ENCODE peak calls at places on chromosomes 6 and 20, in nine cellular contexts. One of them, this sample, is unnamed.

GRCh38 chr20:37378785-37379598 is 33.1 kb downstream of the SRC start:
- DNase-seq in fibroblast of villous mesenchyme: peak; percentile 10
- DNase-seq in cardiac fibroblast: peak; percentile 57
- DNase-seq in IMR-90: peak; percentile 67
- DNase-seq in cardiac muscle cell: peak; percentile 51
- DNase-seq in PC-9: peak; percentile 72
- DNase-seq in hepatocyte: no peak
- DNase-seq in astrocyte of the spinal cord: peak; percentile 38
- DNase-seq in heart left ventricle: no peak
- DNase-seq in this sample: no peak

GRCh38 chr6:10746915-10747250 is 722 bp upstream of the TMEM14B start:
- DNase-seq in fibroblast of villous mesenchyme: no peak
- DNase-seq in cardiac fibroblast: no peak
- DNase-seq in IMR-90: no peak
- DNase-seq in cardiac muscle cell: no peak
- DNase-seq in PC-9: no peak
- DNase-seq in hepatocyte: no peak
- DNase-seq in astrocyte of the spinal cord: no peak
- DNase-seq in heart left ventricle: no peak
- DNase-seq in this sample: no peak

GRCh38 chr6:146361367-146361924 is 182.2 kb upstream of the RAB32 start:
- DNase-seq in fibroblast of villous mesenchyme: no peak
- DNase-seq in cardiac fibroblast: peak; percentile 60
- DNase-seq in IMR-90: no peak
- DNase-seq in cardiac muscle cell: peak; percentile 63
- DNase-seq in PC-9: no peak
- DNase-seq in hepatocyte: no peak
- DNase-seq in astrocyte of the spinal cord: peak; percentile 46
- DNase-seq in heart left ventricle: peak; percentile 42
- DNase-seq in this sample: no peak

GRCh38 chr20:8867346-8867745 is 201.5 kb upstream of the PLCB4 start:
- DNase-seq in fibroblast of villous mesenchyme: no peak
- DNase-seq in cardiac fibroblast: no peak
- DNase-seq in IMR-90: no peak
- DNase-seq in cardiac muscle cell: no peak
- DNase-seq in PC-9: no peak
- DNase-seq in hepatocyte: no peak
- DNase-seq in astrocyte of the spinal cord: no peak
- DNase-seq in heart left ventricle: no peak
- DNase-seq in this sample: no peak

GRCh38 chr6:95203153-95203754 is 374.1 kb upstream of the MANEA start:
- DNase-seq in fibroblast of villous mesenchyme: peak; percentile 5
- DNase-seq in cardiac fibroblast: peak; percentile 31
- DNase-seq in IMR-90: peak; percentile 45
- DNase-seq in cardiac muscle cell: peak; percentile 55
- DNase-seq in PC-9: peak; percentile 4
- DNase-seq in hepatocyte: peak; percentile 71
- DNase-seq in astrocyte of the spinal cord: peak; percentile 38
- DNase-seq in heart left ventricle: no peak
- DNase-seq in this sample: peak; percentile 11

GRCh38 chr6:65191412-65191811 is 515.6 kb downstream of the EYS start:
- DNase-seq in fibroblast of villous mesenchyme: no peak
- DNase-seq in cardiac fibroblast: no peak
- DNase-seq in IMR-90: no peak
- DNase-seq in cardiac muscle cell: no peak
- DNase-seq in PC-9: no peak
- DNase-seq in hepatocyte: no peak
- DNase-seq in astrocyte of the spinal cord: no peak
- DNase-seq in heart left ventricle: no peak
- DNase-seq in this sample: no peak

GRCh38 chr6:43758617-43759050 is 11.4 kb upstream of the VEGFA start:
- DNase-seq in fibroblast of villous mesenchyme: no peak
- DNase-seq in cardiac fibroblast: no peak
- DNase-seq in IMR-90: no peak
- DNase-seq in cardiac muscle cell: no peak
- DNase-seq in PC-9: peak; percentile 27
- DNase-seq in hepatocyte: no peak
- DNase-seq in astrocyte of the spinal cord: no peak
- DNase-seq in heart left ventricle: no peak
- DNase-seq in this sample: peak; percentile 68

GRCh38 chr6:7138921-7139358 is 31.2 kb downstream of the RREB1 start:
- DNase-seq in fibroblast of villous mesenchyme: no peak
- DNase-seq in cardiac fibroblast: no peak
- DNase-seq in IMR-90: no peak
- DNase-seq in cardiac muscle cell: no peak
- DNase-seq in PC-9: no peak
- DNase-seq in hepatocyte: peak; percentile 58
- DNase-seq in astrocyte of the spinal cord: no peak
- DNase-seq in heart left ventricle: no peak
- DNase-seq in this sample: no peak

GRCh38 chr6:106116125-106116524 is 30.0 kb downstream of the PRDM1 start:
- DNase-seq in fibroblast of villous mesenchyme: no peak
- DNase-seq in cardiac fibroblast: peak; percentile 65
- DNase-seq in IMR-90: peak; percentile 13
- DNase-seq in cardiac muscle cell: no peak
- DNase-seq in PC-9: peak; percentile 67
- DNase-seq in hepatocyte: no peak
- DNase-seq in astrocyte of the spinal cord: peak; percentile 30
- DNase-seq in heart left ventricle: peak; percentile 68
- DNase-seq in this sample: no peak

GRCh38 chr6:144220031-144220790 is 64.9 kb upstream of the UTRN start:
- DNase-seq in fibroblast of villous mesenchyme: no peak
- DNase-seq in cardiac fibroblast: no peak
- DNase-seq in IMR-90: no peak
- DNase-seq in cardiac muscle cell: no peak
- DNase-seq in PC-9: no peak
- DNase-seq in hepatocyte: no peak
- DNase-seq in astrocyte of the spinal cord: no peak
- DNase-seq in heart left ventricle: no peak
- DNase-seq in this sample: no peak

DNA sequence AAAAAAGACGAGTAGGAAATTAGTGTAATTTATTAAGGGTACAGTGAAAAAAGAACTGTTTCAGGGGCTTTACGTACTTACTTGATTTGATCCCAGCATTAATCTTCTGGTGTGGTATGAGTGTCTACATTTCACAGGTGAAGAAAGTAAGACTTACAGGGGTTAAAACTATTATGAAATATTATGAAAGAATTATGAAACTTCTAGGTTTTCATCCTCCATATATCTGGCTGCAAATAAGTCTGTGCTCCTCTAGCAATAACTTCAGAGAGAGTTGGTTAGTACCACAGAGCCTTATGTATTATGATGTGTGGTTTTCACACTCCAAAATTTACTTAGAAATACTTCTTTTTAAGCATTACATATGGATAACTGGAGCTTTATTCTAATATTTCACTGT is 41.9 kb downstream of the ZFAND3 start:
- DNase-seq in fibroblast of villous mesenchyme: no peak
- DNase-seq in cardiac fibroblast: no peak
- DNase-seq in IMR-90: no peak
- DNase-seq in cardiac muscle cell: no peak
- DNase-seq in PC-9: no peak
- DNase-seq in hepatocyte: no peak
- DNase-seq in astrocyte of the spinal cord: no peak
- DNase-seq in heart left ventricle: no peak
- DNase-seq in this sample: no peak
- TF ChIP-seq CTCF in fibroblast of villous mesenchyme: no peak
- TF ChIP-seq CTCF in cardiac fibroblast: no peak
- TF ChIP-seq CTCF in IMR-90: no peak
- TF ChIP-seq CTCF in cardiac muscle cell: no peak
- TF ChIP-seq CTCF in PC-9: no peak
- TF ChIP-seq CTCF in hepatocyte: no peak
- TF ChIP-seq CTCF in astrocyte of the spinal cord: no peak
- TF ChIP-seq CTCF in heart left ventricle: no peak
- TF ChIP-seq CTCF in this sample: no peak

GRCh38 chr20:61049684-61050083 is 202.4 kb upstream of the CDH4 start:
- DNase-seq in fibroblast of villous mesenchyme: no peak
- DNase-seq in cardiac fibroblast: no peak
- DNase-seq in IMR-90: no peak
- DNase-seq in cardiac muscle cell: no peak
- DNase-seq in PC-9: no peak
- DNase-seq in hepatocyte: no peak
- DNase-seq in astrocyte of the spinal cord: no peak
- DNase-seq in heart left ventricle: no peak
- DNase-seq in this sample: no peak
- TF ChIP-seq CTCF in fibroblast of villous mesenchyme: no peak
- TF ChIP-seq CTCF in cardiac fibroblast: no peak
- TF ChIP-seq CTCF in IMR-90: no peak
- TF ChIP-seq CTCF in cardiac muscle cell: no peak
- TF ChIP-seq CTCF in PC-9: no peak
- TF ChIP-seq CTCF in hepatocyte: no peak
- TF ChIP-seq CTCF in astrocyte of the spinal cord: no peak
- TF ChIP-seq CTCF in heart left ventricle: no peak
- TF ChIP-seq CTCF in this sample: no peak

GRCh38 chr6:16286151-16286522 is 47.8 kb downstream of the GMPR start:
- DNase-seq in fibroblast of villous mesenchyme: peak; percentile 52
- DNase-seq in cardiac fibroblast: peak; percentile 58
- DNase-seq in IMR-90: peak; percentile 38
- DNase-seq in cardiac muscle cell: peak; percentile 69
- DNase-seq in PC-9: peak; percentile 27
- DNase-seq in hepatocyte: peak; percentile 75
- DNase-seq in astrocyte of the spinal cord: peak; percentile 34
- DNase-seq in heart left ventricle: no peak
- DNase-seq in this sample: peak; percentile 74

GRCh38 chr6:16282370-16282769 is 44.0 kb downstream of the GMPR start:
- DNase-seq in fibroblast of villous mesenchyme: no peak
- DNase-seq in cardiac fibroblast: no peak
- DNase-seq in IMR-90: no peak
- DNase-seq in cardiac muscle cell: no peak
- DNase-seq in PC-9: no peak
- DNase-seq in hepatocyte: no peak
- DNase-seq in astrocyte of the spinal cord: no peak
- DNase-seq in heart left ventricle: no peak
- DNase-seq in this sample: no peak

GRCh38 chr6:16284472-16284871 is 46.1 kb downstream of the GMPR start:
- DNase-seq in fibroblast of villous mesenchyme: no peak
- DNase-seq in cardiac fibroblast: no peak
- DNase-seq in IMR-90: no peak
- DNase-seq in cardiac muscle cell: no peak
- DNase-seq in PC-9: no peak
- DNase-seq in hepatocyte: no peak
- DNase-seq in astrocyte of the spinal cord: no peak
- DNase-seq in heart left ventricle: no peak
- DNase-seq in this sample: no peak

GRCh38 chr6:16288163-16288562 is 49.8 kb downstream of the GMPR start:
- DNase-seq in fibroblast of villous mesenchyme: no peak
- DNase-seq in cardiac fibroblast: no peak
- DNase-seq in IMR-90: no peak
- DNase-seq in cardiac muscle cell: no peak
- DNase-seq in PC-9: no peak
- DNase-seq in hepatocyte: no peak
- DNase-seq in astrocyte of the spinal cord: no peak
- DNase-seq in heart left ventricle: no peak
- DNase-seq in this sample: no peak

DNA sequence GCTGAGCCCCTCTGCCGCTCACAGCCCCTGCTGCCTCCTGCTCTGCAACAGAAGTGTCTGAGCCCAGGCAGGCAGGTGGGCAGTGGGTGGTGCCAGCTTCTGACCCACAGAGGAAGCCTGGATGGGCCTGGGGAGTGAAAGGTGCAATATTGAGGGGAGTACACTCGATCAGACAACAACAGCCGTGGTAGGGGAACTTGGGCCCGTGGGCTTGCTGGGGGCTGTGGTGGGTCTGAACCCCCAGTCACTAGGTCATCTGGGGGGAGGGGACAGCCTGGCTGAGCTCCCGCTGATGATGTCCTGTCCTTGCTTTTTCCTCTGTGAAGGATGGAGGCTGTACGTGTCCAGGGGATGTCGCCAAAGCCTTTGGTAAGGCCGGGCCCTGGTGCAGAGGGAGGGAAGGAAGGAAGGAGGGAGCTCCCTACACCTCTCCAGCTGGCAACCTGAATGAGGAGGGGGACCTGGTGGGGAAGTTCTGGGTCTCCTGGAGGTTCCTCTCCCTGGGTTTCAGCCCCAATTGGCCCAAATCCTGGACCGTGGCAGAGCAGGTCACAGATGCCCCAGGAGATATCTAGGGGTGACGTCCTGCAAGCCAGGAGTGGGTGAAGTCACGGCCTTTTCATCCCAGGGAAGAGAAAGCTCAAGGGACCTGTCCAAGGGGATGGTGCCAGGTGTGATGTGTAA is 47.2 kb downstream of the GMPR start:
- DNase-seq in fibroblast of villous mesenchyme: no peak
- DNase-seq in cardiac fibroblast: no peak
- DNase-seq in IMR-90: no peak
- DNase-seq in cardiac muscle cell: no peak
- DNase-seq in PC-9: no peak
- DNase-seq in hepatocyte: no peak
- DNase-seq in astrocyte of the spinal cord: no peak
- DNase-seq in heart left ventricle: no peak
- DNase-seq in this sample: no peak
- TF ChIP-seq CTCF in fibroblast of villous mesenchyme: no peak
- TF ChIP-seq CTCF in cardiac fibroblast: no peak
- TF ChIP-seq CTCF in IMR-90: no peak
- TF ChIP-seq CTCF in cardiac muscle cell: no peak
- TF ChIP-seq CTCF in PC-9: no peak
- TF ChIP-seq CTCF in hepatocyte: no peak
- TF ChIP-seq CTCF in astrocyte of the spinal cord: no peak
- TF ChIP-seq CTCF in heart left ventricle: no peak
- TF ChIP-seq CTCF in this sample: peak; percentile 7

GRCh38 chr6:129472239-129472638 is 237.7 kb downstream of the ARHGAP18 start:
- DNase-seq in fibroblast of villous mesenchyme: no peak
- DNase-seq in cardiac fibroblast: no peak
- DNase-seq in IMR-90: no peak
- DNase-seq in cardiac muscle cell: no peak
- DNase-seq in PC-9: no peak
- DNase-seq in hepatocyte: no peak
- DNase-seq in astrocyte of the spinal cord: no peak
- DNase-seq in heart left ventricle: no peak
- DNase-seq in this sample: no peak

GRCh38 chr6:129469070-129469662 is 240.8 kb downstream of the ARHGAP18 start:
- DNase-seq in fibroblast of villous mesenchyme: no peak
- DNase-seq in cardiac fibroblast: no peak
- DNase-seq in IMR-90: no peak
- DNase-seq in cardiac muscle cell: no peak
- DNase-seq in PC-9: no peak
- DNase-seq in hepatocyte: no peak
- DNase-seq in astrocyte of the spinal cord: no peak
- DNase-seq in heart left ventricle: no peak
- DNase-seq in this sample: no peak
- TF ChIP-seq CTCF in fibroblast of villous mesenchyme: peak; percentile 14
- TF ChIP-seq CTCF in cardiac fibroblast: peak; percentile 20
- TF ChIP-seq CTCF in IMR-90: no peak
- TF ChIP-seq CTCF in cardiac muscle cell: no peak
- TF ChIP-seq CTCF in PC-9: no peak
- TF ChIP-seq CTCF in hepatocyte: no peak
- TF ChIP-seq CTCF in astrocyte of the spinal cord: no peak
- TF ChIP-seq CTCF in heart left ventricle: no peak
- TF ChIP-seq CTCF in this sample: no peak